ENCODE peak calls at places on chromosome 3, in nine cellular contexts. V, E, T, W, Z, C, X, H and A are unnamed samples.
A peak's percentile ranks its signal among the peaks of the same experiment; 100 is the strongest.

GRCh38 chr3:16357191-16357590 is 92.2 kb downstream of the OXNAD1 start:
- DNase-seq in V (no peak), E (peak; percentile 18), T (no peak), W (no peak), Z (peak; percentile 22), C (no peak), X (no peak), H (no peak), A (no peak)

GRCh38 chr3:135752851-135753250 is 212.7 kb upstream of the PPP2R3A start:
- DNase-seq in V (no peak), E (no peak), T (no peak), W (no peak), Z (no peak), C (no peak), X (no peak), H (no peak), A (no peak)

GRCh38 chr3:148269816-148270215 is 427.9 kb upstream of the AGTR1 start:
- DNase-seq in V (no peak), E (peak; percentile 1), T (no peak), W (no peak), Z (peak; percentile 28), C (no peak), X (no peak), H (no peak), A (no peak)

GRCh38 chr3:177345049-177345972 is 148.0 kb upstream of the TBL1XR1 start:
- DNase-seq in V (peak; percentile 90), E (peak; percentile 96), T (peak; percentile 28), W (peak; percentile 31), Z (peak; percentile 96), C (peak; percentile 56), X (peak; percentile 90), H (no peak), A (peak; percentile 50)

GRCh38 chr3:107813066-107813465 is 277.8 kb downstream of the CD47 start:
- DNase-seq in V (no peak), E (peak; percentile 53), T (no peak), W (no peak), Z (no peak), C (no peak), X (no peak), H (no peak), A (no peak)

GRCh38 chr3:39254806-39255449 is 24.9 kb downstream of the CX3CR1 start:
- DNase-seq in V (no peak), E (peak; percentile 43), T (no peak), W (no peak), Z (peak; percentile 17), C (no peak), X (no peak), H (no peak), A (no peak)

GRCh38 chr3:11230807-11231206 is 41.4 kb upstream of the ATG7 start:
- DNase-seq in V (no peak), E (no peak), T (no peak), W (no peak), Z (no peak), C (no peak), X (no peak), H (no peak), A (no peak)

GRCh38 chr3:106126836-106127235 is 258.0 kb upstream of the CBLB start:
- DNase-seq in V (no peak), E (no peak), T (no peak), W (no peak), Z (no peak), C (no peak), X (no peak), H (no peak), A (no peak)

GRCh38 chr3:89628856-89629255 is 521.4 kb downstream of the EPHA3 start:
- DNase-seq in V (no peak), E (no peak), T (no peak), W (no peak), Z (no peak), C (no peak), X (no peak), H (no peak), A (no peak)

GRCh38 chr3:68057637-68058320 is 403.4 kb upstream of the SUCLG2 start:
- DNase-seq in V (no peak), E (no peak), T (no peak), W (no peak), Z (no peak), C (peak; percentile 66), X (no peak), H (no peak), A (no peak)

GRCh38 chr3:71585891-71586809 is 2.6 kb upstream of the FOXP1 start:
- DNase-seq in V (no peak), E (peak; percentile 66), T (peak; percentile 29), W (peak; percentile 30), Z (peak; percentile 74), C (no peak), X (no peak), H (no peak), A (no peak)

GRCh38 chr3:45131201-45131600 is 15.0 kb downstream of the CDCP1 start:
- DNase-seq in V (no peak), E (peak; percentile 45), T (no peak), W (no peak), Z (no peak), C (no peak), X (no peak), H (no peak), A (no peak)

GRCh38 chr3:72376917-72377710 is 471.1 kb downstream of the SHQ1 start:
- DNase-seq in V (no peak), E (no peak), T (no peak), W (no peak), Z (peak; percentile 41), C (no peak), X (no peak), H (no peak), A (no peak)

GRCh38 chr3:10365791-10366190 is 44.9 kb upstream of the SEC13 start:
- DNase-seq in V (no peak), E (peak; percentile 82), T (no peak), W (no peak), Z (peak; percentile 64), C (no peak), X (no peak), H (no peak), A (no peak)

GRCh38 chr3:183261103-183261502 is 8.1 kb downstream of the B3GNT5 start:
- DNase-seq in V (no peak), E (no peak), T (no peak), W (no peak), Z (no peak), C (no peak), X (no peak), H (no peak), A (no peak)

GRCh38 chr3:139185482-139185881 is 140.8 kb upstream of the PRR23C start:
- DNase-seq in V (no peak), E (no peak), T (no peak), W (no peak), Z (no peak), C (no peak), X (no peak), H (no peak), A (no peak)

GRCh38 chr3:197522183-197522715 is 33.5 kb downstream of the BDH1 start:
- DNase-seq in V (no peak), E (no peak), T (no peak), W (no peak), Z (no peak), C (no peak), X (peak; percentile 92), H (no peak), A (no peak)

GRCh38 chr3:13656584-13657301 is 107.8 kb downstream of the FBLN2 start:
- DNase-seq in V (no peak), E (no peak), T (no peak), W (no peak), Z (no peak), C (no peak), X (no peak), H (no peak), A (no peak)
- TF ChIP-seq CTCF in V (no peak), E (no peak), T (no peak), W (no peak), Z (no peak), C (no peak), X (no peak), H (no peak), A (no peak)

DNA sequence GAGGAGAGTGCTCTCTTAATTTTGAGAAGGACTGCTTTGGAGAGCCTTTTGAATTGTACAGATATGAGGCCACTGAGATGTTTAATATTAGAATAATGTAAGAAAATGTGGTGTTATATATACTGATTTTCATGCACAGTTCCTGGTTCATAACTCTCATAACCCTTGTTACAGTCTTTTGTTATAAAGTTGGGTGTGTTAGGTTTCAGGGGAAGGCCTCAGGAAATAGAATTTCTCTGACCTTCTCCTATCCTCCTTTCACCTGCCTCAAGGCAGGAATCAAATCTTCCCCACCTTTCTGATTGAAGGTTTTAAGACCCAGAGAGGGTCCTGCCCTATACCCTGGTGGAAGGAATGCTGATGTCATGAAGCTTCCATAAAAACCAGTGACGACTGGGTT is 245.9 kb downstream of the NSUN3 start:
- DNase-seq in V (no peak), E (no peak), T (no peak), W (no peak), Z (no peak), C (no peak), X (no peak), H (no peak), A (no peak)
- TF ChIP-seq CTCF in V (no peak), E (no peak), T (no peak), W (no peak), Z (no peak), C (no peak), X (no peak), H (no peak), A (no peak)

DNA sequence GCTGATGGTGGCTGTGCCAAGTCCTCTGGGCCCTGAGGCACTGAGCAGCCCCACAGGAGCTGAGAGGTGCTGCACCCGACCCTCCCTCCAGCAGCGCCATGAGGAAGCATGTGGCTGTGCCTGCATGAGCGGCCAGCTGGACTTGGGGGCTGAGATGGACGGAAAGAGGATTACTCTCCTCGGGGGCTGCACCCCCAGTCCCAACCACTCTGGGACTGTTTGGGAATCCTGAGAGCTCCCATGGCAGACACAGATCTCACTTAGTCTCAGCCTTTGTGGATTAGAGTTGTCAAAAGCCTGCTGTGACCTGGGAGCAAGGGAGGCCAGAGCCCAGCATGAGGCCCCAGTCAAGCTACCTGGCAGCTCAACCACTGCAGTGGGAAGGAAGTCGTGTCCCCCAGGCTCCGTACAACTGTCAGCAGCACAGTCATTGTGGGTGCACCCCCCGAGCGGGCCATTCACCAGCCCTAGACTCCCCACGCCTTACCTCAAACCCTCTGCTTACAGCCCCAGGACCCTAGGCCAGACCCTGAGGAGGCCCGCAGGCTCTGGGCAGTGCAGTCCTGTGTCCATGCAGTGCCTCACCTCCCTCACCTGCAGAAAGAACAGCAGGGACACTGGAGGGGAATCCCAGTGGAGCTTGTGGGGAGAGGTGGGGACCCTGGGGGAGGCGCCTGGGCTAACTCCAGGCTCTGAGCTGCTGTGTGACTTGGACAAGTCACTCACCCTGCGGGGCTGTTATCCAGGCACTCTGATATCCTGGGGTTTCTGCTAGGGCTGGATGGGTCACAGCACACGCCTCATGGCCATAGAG is 17.1 kb downstream of the PRR23E start:
- DNase-seq in V (no peak), E (no peak), T (peak; percentile 73), W (no peak), Z (no peak), C (no peak), X (no peak), H (no peak), A (no peak)
- TF ChIP-seq CTCF in V (no peak), E (no peak), T (no peak), W (no peak), Z (no peak), C (no peak), X (no peak), H (no peak), A (no peak)

DNA sequence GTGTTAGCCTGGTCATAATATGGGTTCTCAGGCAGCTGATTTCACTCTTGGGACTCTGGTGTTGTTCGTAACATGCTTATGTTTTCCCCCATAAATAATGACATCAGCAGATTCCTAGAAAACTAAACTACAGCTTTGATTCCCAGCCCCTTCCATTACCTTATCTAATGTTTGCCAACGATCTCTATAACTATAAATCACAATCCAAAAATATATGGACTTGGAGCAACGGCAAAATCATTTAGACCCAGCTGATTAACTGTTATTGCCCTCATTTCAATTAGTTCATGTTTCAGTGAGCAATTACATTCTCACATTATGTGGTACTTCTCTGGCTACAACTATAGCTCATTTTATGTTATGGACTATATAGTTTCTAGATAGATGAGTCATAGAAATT is 531.3 kb downstream of the MAGI1 start:
- DNase-seq in V (no peak), E (no peak), T (no peak), W (no peak), Z (no peak), C (no peak), X (no peak), H (no peak), A (no peak)
- TF ChIP-seq CTCF in V (no peak), E (no peak), T (no peak), W (no peak), Z (no peak), C (no peak), X (no peak), H (no peak), A (no peak)